ENCODE peak calls at places on chromosome 3, in eight cellular contexts. K is Caki2, L is iPS-NIHi11, G is C1 segment of cervical spinal cord, C is HS-5, W is posterior cingulate gyrus, S is NCI-H774, Z is T47D. F is an unnamed sample.

GRCh38 chr3:47910777-47911440 is 105.3 kb downstream of the MAP4 start:
- DNase-seq in L (peak), S (no peak), Z (no peak), W (no peak), C (peak), G (no peak), K (peak), F (peak)

GRCh38 chr3:21979706-21980105 is 228.7 kb upstream of the ZNF385D start:
- DNase-seq in C (peak), K (no peak), W (no peak), G (no peak), S (no peak), L (no peak), Z (no peak), F (peak)

GRCh38 chr3:55797084-55797483 is 310.0 kb upstream of the WNT5A start:
- DNase-seq in Z (no peak), W (no peak), C (no peak), L (no peak), G (no peak), S (no peak), K (no peak), F (peak)

GRCh38 chr3:25572919-25573385 is 91.8 kb downstream of the TOP2B start:
- DNase-seq in C (no peak), G (no peak), Z (no peak), L (no peak), K (no peak), W (peak), S (no peak), F (peak)

GRCh38 chr3:9780451-9780797 is 10.7 kb upstream of the CAMK1 start:
- DNase-seq in W (no peak), Z (no peak), K (no peak), L (no peak), G (no peak), C (no peak), S (no peak), F (peak)

GRCh38 chr3:12963869-12964712 is 109.1 kb downstream of the IQSEC1 start:
- DNase-seq in C (no peak), S (peak), Z (no peak), L (no peak), K (no peak), W (no peak), G (no peak), F (no peak)

GRCh38 chr3:45611619-45612018 is 17.1 kb downstream of the LIMD1 start:
- DNase-seq in C (no peak), L (no peak), W (peak), S (no peak), K (no peak), G (peak), Z (no peak), F (no peak)

GRCh38 chr3:20173844-20174410 is 12.1 kb downstream of the SGO1 start:
- DNase-seq in C (no peak), G (no peak), Z (no peak), L (no peak), S (no peak), K (no peak), W (no peak), F (no peak)

GRCh38 chr3:146560678-146561077 is 16.3 kb upstream of the PLSCR1 start:
- DNase-seq in L (no peak), G (no peak), W (no peak), C (no peak), K (no peak), S (no peak), Z (no peak), F (no peak)

GRCh38 chr3:12180218-12180617 is 21.5 kb upstream of the TIMP4 start:
- DNase-seq in K (no peak), W (no peak), G (no peak), C (no peak), S (no peak), Z (peak), L (peak), F (peak)

GRCh38 chr3:16937421-16937820 is 52.7 kb downstream of the PLCL2 start:
- DNase-seq in K (no peak), G (no peak), Z (no peak), L (no peak), S (no peak), W (no peak), C (no peak), F (no peak)

GRCh38 chr3:128492353-128493220 is at the start of gene GATA2:
- DNase-seq in S (no peak), C (no peak), W (no peak), G (no peak), Z (no peak), L (no peak), K (no peak), F (no peak)

GRCh38 chr3:42803800-42804112 is 534 bp downstream of the HIGD1A start:
- DNase-seq in W (peak), Z (peak), C (no peak), K (peak), L (peak), G (peak), S (no peak), F (peak)

GRCh38 chr3:57982561-57983243 is 25.5 kb upstream of the FLNB start:
- DNase-seq in W (no peak), C (no peak), Z (no peak), L (no peak), G (peak), K (no peak), S (no peak), F (no peak)

GRCh38 chr3:186746008-186746407 is 28.8 kb downstream of the KNG1 start:
- DNase-seq in L (peak), Z (peak), K (peak), G (peak), S (no peak), W (no peak), C (no peak), F (peak)

GRCh38 chr3:28286595-28286994 is 45.2 kb downstream of the CMC1 start:
- DNase-seq in S (no peak), W (no peak), K (peak), G (no peak), Z (peak), C (no peak), L (peak), F (peak)

GRCh38 chr3:160473978-160474377 is 24.4 kb upstream of the TRIM59 start:
- DNase-seq in K (no peak), C (peak), L (no peak), Z (no peak), S (no peak), G (no peak), W (no peak), F (peak)

GRCh38 chr3:71203727-71204488 is 379.6 kb downstream of the FOXP1 start:
- DNase-seq in C (no peak), S (no peak), K (no peak), G (no peak), Z (no peak), L (no peak), W (no peak), F (no peak)

GRCh38 chr3:115627180-115628074 is 4.1 kb downstream of the GAP43 start:
- DNase-seq in K (no peak), C (no peak), S (no peak), Z (no peak), W (no peak), G (no peak), L (peak), F (no peak)

GRCh38 chr3:123157209-123157597 is 44.5 kb upstream of the SEC22A start:
- DNase-seq in Z (peak), L (no peak), K (no peak), G (no peak), S (no peak), W (no peak), C (no peak), F (no peak)

GRCh38 chr3:13141991-13142412 is 68.8 kb upstream of the IQSEC1 start:
- DNase-seq in K (peak), L (peak), C (no peak), Z (peak), G (no peak), W (no peak), S (no peak), F (peak)

GRCh38 chr3:71048948-71049347 is 534.6 kb downstream of the FOXP1 start:
- DNase-seq in G (no peak), L (no peak), K (no peak), C (no peak), Z (no peak), S (no peak), W (no peak), F (no peak)

GRCh38 chr3:187237741-187238140 is 40.5 kb downstream of the RTP1 start:
- DNase-seq in Z (no peak), C (no peak), K (no peak), W (no peak), G (no peak), L (no peak), S (no peak), F (no peak)

GRCh38 chr3:160697628-160698382 is 20.8 kb downstream of the ARL14 start:
- DNase-seq in K (no peak), C (peak), G (no peak), W (no peak), Z (no peak), L (no peak), S (no peak), F (peak)

GRCh38 chr3:98259707-98260106 is 4.3 kb upstream of the OR5H6 start:
- DNase-seq in W (no peak), Z (no peak), K (no peak), S (no peak), L (no peak), G (no peak), C (no peak), F (no peak)

GRCh38 chr3:13042127-13042931 is 30.9 kb downstream of the IQSEC1 start:
- DNase-seq in G (peak), S (no peak), C (no peak), K (no peak), Z (no peak), L (no peak), W (peak), F (no peak)

F was measured in M059J.